ENCODE peak calls at places on chromosomes 5 and 9, in ten cellular contexts. L, U, Z, X, A, B, R, C, F and O are unnamed samples.
A peak's percentile ranks its signal among the peaks of the same experiment; 100 is the strongest.

GRCh38 chr5:78243639-78244038 is 50.9 kb downstream of the AP3B1 start:
- DNase-seq in L (no peak), U (no peak), Z (no peak), X (peak; percentile 43), A (no peak), B (no peak), R (no peak), C (peak; percentile 88), F (no peak), O (no peak)

GRCh38 chr5:178420424-178420823 is 169.8 kb downstream of the COL23A1 start:
- DNase-seq in L (no peak), U (no peak), Z (no peak), X (no peak), A (no peak), B (no peak), R (no peak), C (no peak), F (peak; percentile 8), O (no peak)

GRCh38 chr5:93583799-93584530 is 943 bp downstream of the NR2F1 start:
- DNase-seq in L (no peak), U (no peak), Z (no peak), X (no peak), A (peak; percentile 24), B (no peak), R (peak; percentile 34), C (peak; percentile 56), F (peak; percentile 74), O (no peak)

GRCh38 chr5:143174714-143175398 is 228.6 kb downstream of the NR3C1 start:
- DNase-seq in L (no peak), U (no peak), Z (no peak), X (no peak), A (no peak), B (no peak), R (no peak), C (no peak), F (no peak), O (no peak)

GRCh38 chr9:6667633-6668280 is 22.2 kb upstream of the GLDC start:
- DNase-seq in L (no peak), U (no peak), Z (no peak), X (peak; percentile 9), A (no peak), B (no peak), R (no peak), C (peak; percentile 57), F (no peak), O (no peak)

GRCh38 chr5:82164109-82164956 is 113.8 kb downstream of the RPS23 start:
- DNase-seq in L (no peak), U (no peak), Z (no peak), X (peak; percentile 91), A (no peak), B (no peak), R (no peak), C (peak; percentile 85), F (no peak), O (no peak)

GRCh38 chr9:113920872-113921271 is 44.8 kb downstream of the ZNF618 start:
- DNase-seq in L (no peak), U (no peak), Z (no peak), X (no peak), A (no peak), B (no peak), R (no peak), C (no peak), F (no peak), O (no peak)

GRCh38 chr5:139744471-139745120 is 51.0 kb upstream of the PSD2 start:
- DNase-seq in L (no peak), U (no peak), Z (no peak), X (no peak), A (no peak), B (no peak), R (no peak), C (no peak), F (no peak), O (no peak)

GRCh38 chr5:33726422-33727165 is 165.2 kb downstream of the ADAMTS12 start:
- DNase-seq in L (no peak), U (no peak), Z (peak; percentile 11), X (peak; percentile 24), A (no peak), B (no peak), R (no peak), C (peak; percentile 87), F (no peak), O (no peak)

GRCh38 chr5:180586870-180587269 is 4.4 kb downstream of the SCGB3A1 start:
- DNase-seq in L (no peak), U (no peak), Z (no peak), X (no peak), A (no peak), B (no peak), R (no peak), C (no peak), F (no peak), O (no peak)

GRCh38 chr5:57841671-57842375 is 359.2 kb upstream of the ACTBL2 start:
- DNase-seq in L (no peak), U (no peak), Z (no peak), X (peak; percentile 96), A (no peak), B (no peak), R (no peak), C (peak; percentile 96), F (no peak), O (no peak)

GRCh38 chr5:6419340-6419852 is 29.3 kb upstream of the UBE2QL1 start:
- DNase-seq in L (no peak), U (no peak), Z (peak; percentile 10), X (no peak), A (no peak), B (no peak), R (no peak), C (no peak), F (no peak), O (no peak)

GRCh38 chr9:16701347-16701746 is 169.1 kb downstream of the BNC2 start:
- DNase-seq in L (no peak), U (no peak), Z (no peak), X (no peak), A (no peak), B (no peak), R (no peak), C (no peak), F (no peak), O (no peak)